ENCODE peak calls at places on chromosomes 7 and 10, in eight cellular contexts. C is neural crest cell; W is left cardiac atrium; U is epithelial cell of esophagus; O is natural killer cell treated with Interleukin-12 subunit alpha and Interleukin-12 subunit beta and Interleukin-15 and Interleukin-18, amount 100 ng/mL, for 72 hours; P is A549; V is NCI-H1092; N is hepatocyte. M is an unnamed sample.

GRCh38 chr10:68625316-68625921 is 65.3 kb downstream of the TET1 start:
- DNase-seq in N (no peak), U (no peak), V (no peak), W (no peak), P (no peak), O (no peak), C (no peak), M (no peak)

GRCh38 chr10:98006266-98006665 is 24.2 kb downstream of the CRTAC1 start:
- DNase-seq in N (peak; percentile 17), V (no peak), W (no peak), O (no peak), C (no peak), U (no peak), P (no peak), M (no peak)

GRCh38 chr10:6140141-6140841 is 51.5 kb downstream of the RBM17 start:
- DNase-seq in U (no peak), C (no peak), O (no peak), P (no peak), V (no peak), W (no peak), N (no peak), M (no peak)

GRCh38 chr7:151215396-151215795 is 5.1 kb upstream of the H2BK1 start:
- DNase-seq in W (no peak), C (no peak), N (no peak), U (no peak), V (no peak), P (no peak), O (no peak), M (no peak)

GRCh38 chr7:38679419-38679818 is 48.2 kb upstream of the AMPH start:
- DNase-seq in N (no peak), C (no peak), P (no peak), V (no peak), U (no peak), W (no peak), O (no peak), M (no peak)

GRCh38 chr10:42952931-42953683 is 123.8 kb upstream of the RET start:
- DNase-seq in O (peak; percentile 18), W (no peak), P (no peak), V (no peak), C (no peak), N (no peak), U (no peak), M (peak; percentile 26)

GRCh38 chr7:140625908-140626868 is 14.4 kb downstream of the DENND2A start:
- DNase-seq in W (peak; percentile 92), C (no peak), O (no peak), V (no peak), U (peak; percentile 89), P (peak; percentile 83), N (peak; percentile 86), M (no peak)

GRCh38 chr10:28367865-28368541 is 65.1 kb upstream of the MPP7 start:
- DNase-seq in W (no peak), P (no peak), V (no peak), U (peak; percentile 58), C (no peak), O (peak; percentile 75), N (no peak), M (no peak)

GRCh38 chr7:1058821-1059199 is 14.5 kb downstream of the GPR146 start:
- DNase-seq in C (no peak), W (peak; percentile 20), P (no peak), N (no peak), O (peak; percentile 74), U (no peak), V (no peak), M (no peak)

GRCh38 chr7:14698239-14698638 is 204.3 kb downstream of the DGKB start:
- DNase-seq in W (no peak), C (no peak), O (no peak), U (no peak), V (no peak), P (no peak), N (no peak), M (no peak)

GRCh38 chr10:30538086-30538485 is 91.5 kb downstream of the LYZL2 start:
- DNase-seq in U (peak; percentile 43), W (no peak), O (no peak), V (no peak), N (no peak), P (peak; percentile 92), C (no peak), M (no peak)

GRCh38 chr10:100009283-100009792 is 409 bp downstream of the DNMBP start:
- DNase-seq in P (peak; percentile 42), C (peak; percentile 53), U (peak; percentile 57), O (no peak), V (peak; percentile 32), N (peak; percentile 87), W (peak; percentile 32), M (no peak)

GRCh38 chr10:58963101-58963534 is 213.3 kb upstream of the PHYHIPL start:
- DNase-seq in W (no peak), P (peak; percentile 21), C (no peak), V (no peak), N (peak; percentile 28), U (peak; percentile 10), O (no peak), M (peak; percentile 55)

GRCh38 chr10:42827201-42827600 is 44.6 kb downstream of the BMS1 start:
- DNase-seq in C (no peak), W (no peak), N (no peak), P (no peak), O (no peak), U (no peak), V (no peak), M (peak; percentile 23)

GRCh38 chr7:37342665-37343471 is 105.8 kb downstream of the ELMO1 start:
- DNase-seq in U (no peak), O (no peak), N (no peak), W (no peak), P (no peak), C (no peak), V (no peak), M (no peak)

GRCh38 chr7:157521752-157522151 is 184.9 kb downstream of the DNAJB6 start:
- DNase-seq in O (no peak), V (no peak), U (no peak), N (no peak), W (no peak), P (no peak), C (no peak), M (no peak)

GRCh38 chr7:95718556-95719410 is 53.6 kb upstream of the DYNC1I1 start:
- DNase-seq in V (no peak), O (no peak), P (peak; percentile 30), W (no peak), N (no peak), U (peak; percentile 27), C (no peak), M (no peak)